ENCODE peak calls at places on chromosomes 13 and 19, in five cellular contexts. E is left ventricle myocardium inferior, O is cardiac fibroblast, Z is GM23338, M is body of pancreas. S is an unnamed sample.

GRCh38 chr13:26660185-26660584 is 100.4 kb downstream of the GPR12 start:
- DNase-seq in O (no peak), Z (no peak), E (no peak), M (no peak), S (no peak)

GRCh38 chr19:29329460-29330134 is 116.6 kb upstream of the UQCRFS1 start:
- DNase-seq in M (no peak), Z (peak; percentile 70), O (no peak), E (no peak), S (no peak)

GRCh38 chr13:37701972-37702371 is 103.4 kb upstream of the POSTN start:
- DNase-seq in O (peak; percentile 99), M (no peak), Z (no peak), E (no peak), S (peak; percentile 98)

GRCh38 chr19:41904118-41904870 is 21.3 kb downstream of the ARHGEF1 start:
- DNase-seq in Z (no peak), E (no peak), O (no peak), M (peak; percentile 81), S (no peak)

GRCh38 chr13:80171096-80171495 is 169.8 kb downstream of the SPRY2 start:
- DNase-seq in M (no peak), E (no peak), O (no peak), Z (no peak), S (no peak)

GRCh38 chr19:6362024-6362344 is 653 bp downstream of the CLPP start:
- DNase-seq in O (no peak), E (no peak), M (peak; percentile 22), Z (no peak), S (no peak)

GRCh38 chr13:46796515-46797467 is at the start of gene ESD:
- DNase-seq in M (peak; percentile 95), O (peak; percentile 94), Z (peak; percentile 95), E (peak; percentile 97), S (peak; percentile 90)

GRCh38 chr13:25910243-25910642 is 141.6 kb downstream of the SHISA2 start:
- DNase-seq in O (no peak), Z (no peak), E (no peak), M (no peak), S (no peak)

GRCh38 chr19:10116085-10116865 is 3.4 kb downstream of the EIF3G start:
- DNase-seq in M (no peak), E (no peak), Z (no peak), O (no peak), S (no peak)

GRCh38 chr13:100721885-100722512 is 47.4 kb upstream of the TMTC4 start:
- DNase-seq in Z (peak; percentile 80), O (peak; percentile 67), E (no peak), M (peak; percentile 61), S (peak; percentile 60)

GRCh38 chr19:719081-719512 is 10.4 kb downstream of the PALM start:
- DNase-seq in O (no peak), E (peak; percentile 72), M (peak; percentile 34), Z (peak; percentile 43), S (peak; percentile 37)

GRCh38 chr19:19514881-19515763 is at the start of gene TSSK6:
- DNase-seq in Z (no peak), M (no peak), E (no peak), O (no peak), S (peak; percentile 42)

GRCh38 chr19:15641901-15642491 is 1.3 kb downstream of the CYP4F3 start:
- DNase-seq in E (no peak), O (no peak), Z (no peak), M (peak; percentile 7), S (no peak)
- H3K4me3 ChIP-seq in E (no peak overlapping the region), O (no peak overlapping the region), Z (no peak overlapping the region), M (no peak overlapping the region), S (no peak overlapping the region)

DNA sequence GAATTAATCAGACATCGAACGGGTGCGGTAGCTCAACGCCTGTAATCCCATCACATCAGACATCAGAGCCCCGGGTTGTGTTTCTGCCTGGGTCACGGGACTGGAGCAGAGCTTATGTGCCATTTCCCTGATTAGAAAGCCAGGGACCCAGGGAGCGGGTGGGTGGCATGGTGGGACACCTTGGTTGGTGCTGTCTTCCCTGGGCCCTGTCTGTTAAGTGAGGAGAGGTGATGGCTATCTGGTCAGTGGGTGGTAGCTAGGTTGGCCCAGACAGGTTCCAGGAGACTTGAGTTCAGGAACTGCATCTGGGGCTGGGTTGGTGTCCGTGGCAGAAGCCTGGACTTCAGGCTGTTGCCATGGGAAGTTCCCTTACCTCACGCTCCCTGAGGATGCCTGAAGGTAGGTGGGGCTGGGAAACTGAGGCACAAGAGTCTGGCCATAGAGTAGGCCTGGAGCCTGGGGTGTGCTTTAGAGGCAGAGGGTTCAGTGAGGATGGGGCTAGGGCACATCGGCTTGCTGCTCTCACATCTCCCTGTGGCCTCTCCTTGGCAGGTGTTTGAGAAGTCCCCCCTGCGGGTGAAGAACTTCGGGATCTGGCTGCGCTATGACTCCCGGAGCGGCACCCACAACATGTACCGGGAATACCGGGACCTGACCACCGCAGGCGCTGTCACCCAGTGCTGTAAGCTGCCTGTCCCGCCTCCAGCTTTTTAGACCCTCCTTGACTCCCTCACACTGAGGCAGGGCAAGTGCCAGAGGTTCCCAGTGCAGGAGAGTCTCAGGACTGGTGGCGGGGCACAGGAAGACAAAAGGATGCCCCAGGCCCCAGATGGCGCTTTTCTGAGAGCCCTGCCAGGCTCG is 2.1 kb downstream of the RPL18A start:
- DNase-seq in M (no peak), O (no peak), Z (no peak), E (no peak), S (no peak)
- H3K4me3 ChIP-seq in M (no peak overlapping the region), O (peak overlapping the region; percentile 78), Z (peak overlapping the region; percentile 100), E (peak overlapping the region; percentile 88), S (peak overlapping the region; percentile 88)

GRCh38 chr13:48403151-48403631 is 9.7 kb downstream of the LPAR6 start:
- DNase-seq in E (no peak), M (no peak), O (peak; percentile 53), Z (no peak), S (peak; percentile 45)
- H3K4me3 ChIP-seq in E (peak overlapping the region; percentile 46), M (no peak overlapping the region), O (no peak overlapping the region), Z (no peak overlapping the region), S (no peak overlapping the region)

GRCh38 chr13:19680751-19681150 is 47.3 kb downstream of the MPHOSPH8 start:
- DNase-seq in O (no peak), Z (no peak), M (no peak), E (no peak), S (no peak)

GRCh38 chr13:19681517-19681916 is 48.1 kb downstream of the MPHOSPH8 start:
- DNase-seq in M (no peak), Z (peak; percentile 87), E (no peak), O (peak; percentile 22), S (no peak)

GRCh38 chr13:19685445-19685844 is 52.0 kb downstream of the MPHOSPH8 start:
- DNase-seq in M (no peak), O (no peak), E (no peak), Z (no peak), S (no peak)

GRCh38 chr13:19685034-19685433 is 51.6 kb downstream of the MPHOSPH8 start:
- DNase-seq in O (no peak), E (no peak), Z (peak; percentile 42), M (peak; percentile 71), S (no peak)
- H3K4me3 ChIP-seq in O (no peak overlapping the region), E (no peak overlapping the region), Z (no peak overlapping the region), M (no peak overlapping the region), S (no peak overlapping the region)

GRCh38 chr13:98407575-98407974 is 169.3 kb downstream of the STK24 start:
- DNase-seq in E (no peak), M (no peak), O (no peak), Z (no peak), S (no peak)

GRCh38 chr13:98410591-98410990 is 166.3 kb downstream of the STK24 start:
- DNase-seq in E (no peak), O (no peak), Z (no peak), M (no peak), S (no peak)

GRCh38 chr13:98406971-98407370 is 169.9 kb downstream of the STK24 start:
- DNase-seq in O (no peak), Z (no peak), M (no peak), E (no peak), S (no peak)

GRCh38 chr13:98411013-98411412 is 165.9 kb downstream of the STK24 start:
- DNase-seq in Z (no peak), E (no peak), O (no peak), M (no peak), S (no peak)

GRCh38 chr13:98409281-98409680 is 167.6 kb downstream of the STK24 start:
- DNase-seq in O (no peak), E (no peak), M (no peak), Z (no peak), S (no peak)
- H3K4me3 ChIP-seq in O (no peak overlapping the region), E (no peak overlapping the region), M (no peak overlapping the region), Z (no peak overlapping the region), S (no peak overlapping the region)

S was measured in fibroblast of mammary gland.